ENCODE peak calls at places on chromosomes 7 and 10, in eight cellular contexts. One of them, this sample, is unnamed.

GRCh38 chr7:14218338-14218737 is 228.9 kb upstream of the ETV1 start:
- DNase-seq in NCI-H446 treated with DMSO at 0.1 percent for 48 hours: no peak
- DNase-seq in EH: no peak
- DNase-seq in NCI-H2029: no peak
- DNase-seq in retina: no peak
- DNase-seq in LoVo: no peak
- DNase-seq in activated CD8-positive, alpha-beta memory T cell treated with anti-CD3 and anti-CD28 coated beads for 24 hours: no peak
- DNase-seq in non-pigmented ciliary epithelial cell: no peak
- DNase-seq in this sample: peak

GRCh38 chr10:79269969-79270368 is 77.3 kb upstream of the PPIF start:
- DNase-seq in NCI-H446 treated with DMSO at 0.1 percent for 48 hours: no peak
- DNase-seq in EH: no peak
- DNase-seq in NCI-H2029: no peak
- DNase-seq in retina: no peak
- DNase-seq in LoVo: no peak
- DNase-seq in activated CD8-positive, alpha-beta memory T cell treated with anti-CD3 and anti-CD28 coated beads for 24 hours: no peak
- DNase-seq in non-pigmented ciliary epithelial cell: no peak
- DNase-seq in this sample: no peak

GRCh38 chr7:38054199-38054598 is 123.8 kb upstream of the STARD3NL start:
- DNase-seq in NCI-H446 treated with DMSO at 0.1 percent for 48 hours: no peak
- DNase-seq in EH: no peak
- DNase-seq in NCI-H2029: no peak
- DNase-seq in retina: no peak
- DNase-seq in LoVo: no peak
- DNase-seq in activated CD8-positive, alpha-beta memory T cell treated with anti-CD3 and anti-CD28 coated beads for 24 hours: no peak
- DNase-seq in non-pigmented ciliary epithelial cell: no peak
- DNase-seq in this sample: no peak

GRCh38 chr10:50932113-50932512 is 46.7 kb upstream of the A1CF start:
- DNase-seq in NCI-H446 treated with DMSO at 0.1 percent for 48 hours: no peak
- DNase-seq in EH: no peak
- DNase-seq in NCI-H2029: no peak
- DNase-seq in retina: no peak
- DNase-seq in LoVo: no peak
- DNase-seq in activated CD8-positive, alpha-beta memory T cell treated with anti-CD3 and anti-CD28 coated beads for 24 hours: no peak
- DNase-seq in non-pigmented ciliary epithelial cell: no peak
- DNase-seq in this sample: no peak

GRCh38 chr7:20913853-20914252 is 127.2 kb upstream of the SP8 start:
- DNase-seq in NCI-H446 treated with DMSO at 0.1 percent for 48 hours: no peak
- DNase-seq in EH: no peak
- DNase-seq in NCI-H2029: no peak
- DNase-seq in retina: no peak
- DNase-seq in LoVo: no peak
- DNase-seq in activated CD8-positive, alpha-beta memory T cell treated with anti-CD3 and anti-CD28 coated beads for 24 hours: no peak
- DNase-seq in non-pigmented ciliary epithelial cell: no peak
- DNase-seq in this sample: no peak

GRCh38 chr10:127694580-127695193 is 42.3 kb upstream of the FOXI2 start:
- DNase-seq in NCI-H446 treated with DMSO at 0.1 percent for 48 hours: no peak
- DNase-seq in EH: no peak
- DNase-seq in NCI-H2029: no peak
- DNase-seq in retina: no peak
- DNase-seq in LoVo: peak
- DNase-seq in activated CD8-positive, alpha-beta memory T cell treated with anti-CD3 and anti-CD28 coated beads for 24 hours: no peak
- DNase-seq in non-pigmented ciliary epithelial cell: no peak
- DNase-seq in this sample: peak

GRCh38 chr10:21742740-21743412 is 208.8 kb downstream of the MLLT10 start:
- DNase-seq in NCI-H446 treated with DMSO at 0.1 percent for 48 hours: no peak
- DNase-seq in EH: no peak
- DNase-seq in NCI-H2029: no peak
- DNase-seq in retina: no peak
- DNase-seq in LoVo: no peak
- DNase-seq in activated CD8-positive, alpha-beta memory T cell treated with anti-CD3 and anti-CD28 coated beads for 24 hours: no peak
- DNase-seq in non-pigmented ciliary epithelial cell: no peak
- DNase-seq in this sample: no peak

GRCh38 chr10:77162697-77163096 is 474.9 kb downstream of the KCNMA1 start:
- DNase-seq in NCI-H446 treated with DMSO at 0.1 percent for 48 hours: no peak
- DNase-seq in EH: peak
- DNase-seq in NCI-H2029: no peak
- DNase-seq in retina: no peak
- DNase-seq in LoVo: no peak
- DNase-seq in activated CD8-positive, alpha-beta memory T cell treated with anti-CD3 and anti-CD28 coated beads for 24 hours: no peak
- DNase-seq in non-pigmented ciliary epithelial cell: no peak
- DNase-seq in this sample: peak

GRCh38 chr7:16616122-16616521 is 29.4 kb downstream of the ANKMY2 start:
- DNase-seq in NCI-H446 treated with DMSO at 0.1 percent for 48 hours: no peak
- DNase-seq in EH: no peak
- DNase-seq in NCI-H2029: no peak
- DNase-seq in retina: no peak
- DNase-seq in LoVo: no peak
- DNase-seq in activated CD8-positive, alpha-beta memory T cell treated with anti-CD3 and anti-CD28 coated beads for 24 hours: no peak
- DNase-seq in non-pigmented ciliary epithelial cell: no peak
- DNase-seq in this sample: no peak

GRCh38 chr10:88791924-88792323 is 10.6 kb upstream of the LIPM start:
- DNase-seq in NCI-H446 treated with DMSO at 0.1 percent for 48 hours: no peak
- DNase-seq in EH: peak
- DNase-seq in NCI-H2029: no peak
- DNase-seq in retina: no peak
- DNase-seq in LoVo: peak
- DNase-seq in activated CD8-positive, alpha-beta memory T cell treated with anti-CD3 and anti-CD28 coated beads for 24 hours: no peak
- DNase-seq in non-pigmented ciliary epithelial cell: no peak
- DNase-seq in this sample: peak

GRCh38 chr7:86411804-86412203 is 231.9 kb upstream of the GRM3 start:
- DNase-seq in NCI-H446 treated with DMSO at 0.1 percent for 48 hours: no peak
- DNase-seq in EH: no peak
- DNase-seq in NCI-H2029: no peak
- DNase-seq in retina: peak
- DNase-seq in LoVo: no peak
- DNase-seq in activated CD8-positive, alpha-beta memory T cell treated with anti-CD3 and anti-CD28 coated beads for 24 hours: no peak
- DNase-seq in non-pigmented ciliary epithelial cell: no peak
- DNase-seq in this sample: peak

GRCh38 chr7:90455163-90456030 is 14.0 kb upstream of the PTTG1IP2 start:
- DNase-seq in NCI-H446 treated with DMSO at 0.1 percent for 48 hours: peak
- DNase-seq in EH: peak
- DNase-seq in NCI-H2029: peak
- DNase-seq in retina: peak
- DNase-seq in LoVo: peak
- DNase-seq in activated CD8-positive, alpha-beta memory T cell treated with anti-CD3 and anti-CD28 coated beads for 24 hours: no peak
- DNase-seq in non-pigmented ciliary epithelial cell: no peak
- DNase-seq in this sample: peak